ENCODE peak calls at places on chromosomes 2 and 18, in five cellular contexts. R, K, B, Y and C are unnamed samples. For H3K4me1, the result is how much of the 10 kb centered on the place peaks cover.

GRCh38 chr18:59461171-59461570 is 102.1 kb upstream of the LMAN1 start:
- DNase-seq in K (no peak), B (no peak), R (no peak), Y (no peak), C (no peak)

GRCh38 chr2:120853294-120854013 is 117.8 kb downstream of the GLI2 start:
- DNase-seq in B (no peak), R (no peak), Y (no peak), K (no peak), C (no peak)

GRCh38 chr2:85811850-85812735 is 58.3 kb downstream of the ATOH8 start:
- DNase-seq in B (no peak), R (no peak), Y (no peak), K (no peak), C (no peak)

GRCh38 chr2:111678161-111678560 is 205.8 kb downstream of the ANAPC1 start:
- DNase-seq in Y (no peak), K (no peak), B (no peak), R (no peak), C (no peak)

GRCh38 chr2:208083807-208084206 is 40.5 kb downstream of the CRYGD start:
- DNase-seq in R (no peak), B (no peak), Y (no peak), K (no peak), C (no peak)

GRCh38 chr2:176763111-176763510 is 449.5 kb upstream of the HNRNPA3 start:
- DNase-seq in K (no peak), R (no peak), B (no peak), Y (no peak), C (no peak)

GRCh38 chr18:43692291-43692690 is 415.0 kb upstream of the SYT4 start:
- DNase-seq in Y (no peak), R (no peak), B (no peak), K (no peak), C (peak)

GRCh38 chr2:55152475-55153422 is 79.3 kb downstream of the CLHC1 start:
- DNase-seq in R (peak), K (no peak), B (no peak), Y (no peak), C (no peak)

GRCh38 chr2:222753251-222753824 is 81.9 kb downstream of the MOGAT1 start:
- DNase-seq in Y (no peak), K (no peak), B (no peak), R (peak), C (no peak)

GRCh38 chr2:104702026-104702425 is 151.9 kb upstream of the POU3F3 start:
- DNase-seq in Y (no peak), R (no peak), B (no peak), K (no peak), C (no peak)

GRCh38 chr2:174062934-174063333 is 97.8 kb upstream of the SP3 start:
- DNase-seq in B (no peak), Y (no peak), K (no peak), R (peak), C (no peak)

GRCh38 chr2:83894976-83895375 is 564.1 kb downstream of the SUCLG1 start:
- DNase-seq in B (no peak), K (no peak), Y (no peak), R (no peak), C (no peak)

GRCh38 chr2:223576873-223577272 is 25.3 kb downstream of the SCG2 start:
- DNase-seq in R (peak), Y (no peak), B (no peak), K (no peak), C (peak)

GRCh38 chr2:55097083-55097461 is 46.8 kb upstream of the RTN4 start:
- DNase-seq in Y (no peak), K (no peak), R (no peak), B (no peak), C (no peak)

GRCh38 chr18:8754995-8755955 is 49.9 kb downstream of the MTCL1 start:
- DNase-seq in R (peak), Y (no peak), K (no peak), B (no peak), C (no peak)

GRCh38 chr2:232341061-232341738 is 37.4 kb upstream of the ALPP start:
- DNase-seq in K (no peak), Y (no peak), B (no peak), R (no peak), C (no peak)

GRCh38 chr2:241061275-241061674 is 40.8 kb downstream of the MTERF4 start:
- DNase-seq in B (no peak), R (peak), K (no peak), Y (no peak), C (no peak)

GRCh38 chr2:233301248-233301647 is 6.4 kb upstream of the SAG start:
- DNase-seq in K (no peak), B (no peak), R (no peak), Y (no peak), C (no peak)

GRCh38 chr2:241686322-241686648 is 330 bp downstream of the DTYMK start:
- DNase-seq in R (no peak), Y (no peak), K (no peak), B (no peak), C (no peak)

GRCh38 chr2:152320814-152321213 is 14.2 kb upstream of the FMNL2 start:
- DNase-seq in Y (no peak), R (no peak), B (no peak), K (no peak), C (no peak)

GRCh38 chr18:3572761-3573160 is 122.8 kb downstream of the TGIF1 start:
- DNase-seq in Y (no peak), B (no peak), R (no peak), K (no peak), C (no peak)

GRCh38 chr18:58501033-58501432 is 127.9 kb downstream of the ALPK2 start:
- DNase-seq in Y (no peak), R (peak), K (no peak), B (no peak), C (no peak)

GRCh38 chr2:25086070-25086560 is 44.2 kb downstream of the EFR3B start:
- DNase-seq in R (no peak), B (no peak), K (no peak), Y (no peak), C (no peak)

GRCh38 chr2:53252115-53252514 is 515.5 kb upstream of the CHAC2 start:
- DNase-seq in R (no peak), B (no peak), K (no peak), Y (no peak), C (no peak)

GRCh38 chr2:219912530-219912929 is 285.1 kb downstream of the SLC4A3 start:
- DNase-seq in B (no peak), Y (no peak), K (no peak), R (peak), C (no peak)

GRCh38 chr18:78457011-78457410 is 522.6 kb upstream of the SALL3 start:
- DNase-seq in B (no peak), Y (no peak), R (no peak), K (no peak), C (no peak)

GRCh38 chr2:110216803-110217202 is 4.5 kb upstream of the MTLN start:
- DNase-seq in K (no peak), B (no peak), Y (no peak), R (no peak), C (no peak)

GRCh38 chr2:235001237-235002133 is 49.7 kb downstream of the SH3BP4 start:
- DNase-seq in Y (no peak), K (no peak), R (peak), B (no peak), C (no peak)

GRCh38 chr2:232505805-232506360 is 14.3 kb upstream of the PRSS56 start:
- DNase-seq in K (no peak), B (no peak), Y (no peak), R (no peak), C (no peak)

GRCh38 chr18:34595673-34596072 is 114.4 kb upstream of the DTNA start:
- DNase-seq in R (peak), Y (peak), B (no peak), K (peak), C (peak)

GRCh38 chr2:207933396-207934045 is 91.8 kb downstream of the PLEKHM3 start:
- DNase-seq in K (no peak), R (no peak), Y (no peak), B (no peak), C (no peak)

GRCh38 chr18:75142677-75143076 is 66.3 kb downstream of the PTGR3 start:
- DNase-seq in B (no peak), R (no peak), K (no peak), Y (no peak), C (no peak)

GRCh38 chr2:20674974-20675679 is 8.2 kb downstream of the GDF7 start:
- DNase-seq in R (peak), Y (no peak), B (no peak), K (peak), C (no peak)

GRCh38 chr2:158060862-158061435 is 40.7 kb upstream of the UPP2 start:
- DNase-seq in Y (no peak), B (no peak), R (peak), K (no peak), C (peak)

GRCh38 chr18:23864620-23865019 is 149.9 kb upstream of the TTC39C start:
- DNase-seq in B (no peak), Y (no peak), K (no peak), R (no peak), C (no peak)

GRCh38 chr18:46097378-46097852 is 681 bp downstream of the ATP5F1A start:
- DNase-seq in Y (no peak), R (no peak), B (no peak), K (no peak), C (no peak)

GRCh38 chr2:46369783-46370182 is 72.6 kb downstream of the EPAS1 start:
- DNase-seq in K (no peak), B (no peak), R (no peak), Y (no peak), C (no peak)

GRCh38 chr2:3205845-3206244 is 171.8 kb downstream of the EIPR1 start:
- DNase-seq in B (no peak), R (no peak), K (no peak), Y (no peak), C (no peak)

GRCh38 chr2:3209258-3209657 is 168.4 kb downstream of the EIPR1 start:
- DNase-seq in Y (no peak), K (no peak), R (no peak), B (no peak), C (no peak)

GRCh38 chr2:3208591-3208990 is 169.0 kb downstream of the EIPR1 start:
- DNase-seq in R (no peak), B (no peak), K (no peak), Y (no peak), C (no peak)

GRCh38 chr2:3208179-3208578 is 169.4 kb downstream of the EIPR1 start:
- DNase-seq in B (no peak), R (no peak), K (no peak), Y (no peak), C (no peak)

GRCh38 chr2:3207091-3207491 is 170.5 kb downstream of the EIPR1 start:
- DNase-seq in Y (no peak), B (no peak), R (no peak), K (no peak), C (no peak)
- H3K4me1 ChIP-seq in Y (under half), B (under half), R (under half), K (under half), C (under half)

DNA sequence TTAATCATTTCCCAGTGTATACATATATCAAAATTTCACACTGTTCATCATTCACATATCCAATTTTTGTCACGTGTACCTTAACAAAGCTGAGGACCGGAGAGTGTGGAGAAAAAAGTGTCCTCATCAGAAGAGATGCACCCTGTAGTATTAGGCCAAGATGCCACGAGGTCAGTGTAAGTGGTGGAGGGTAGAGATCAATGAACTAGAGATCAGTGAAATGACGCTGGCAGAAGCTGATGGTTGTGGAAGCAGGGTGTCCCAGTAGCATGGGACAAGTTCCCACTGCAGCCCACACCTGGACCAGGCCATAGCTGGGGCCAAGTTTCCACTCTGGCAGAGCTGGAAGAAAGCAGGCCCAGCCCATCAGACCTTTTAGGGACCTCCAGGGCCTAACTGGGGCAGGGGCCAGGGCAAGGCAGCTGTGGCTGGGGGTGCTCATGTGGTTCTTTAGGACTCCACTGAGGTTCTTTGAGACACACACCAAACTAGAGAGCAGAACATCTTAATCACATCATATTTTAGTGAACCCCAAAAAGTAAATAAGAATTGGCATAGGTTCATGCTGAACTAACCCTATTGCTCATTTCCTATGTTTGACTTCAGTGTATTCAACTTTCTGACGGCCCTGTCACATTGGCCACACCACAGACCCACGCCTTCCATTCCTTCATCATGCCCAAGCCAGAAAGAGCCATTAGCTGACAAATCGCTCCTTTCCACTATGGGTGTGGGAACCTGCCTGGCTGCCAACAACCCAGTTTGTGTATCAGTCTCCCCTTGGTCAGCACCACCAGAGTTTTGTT is 21.6 kb upstream of the GPR55 start:
- DNase-seq in B (no peak), K (no peak), Y (no peak), R (no peak), C (no peak)
- H3K4me1 ChIP-seq in B (under half), K (under half), Y (under half), R (under half), C (under half)

GRCh38 chr2:42031281-42031680 is 16.5 kb upstream of the PKDCC start:
- DNase-seq in R (no peak), K (no peak), B (no peak), Y (no peak), C (no peak)

GRCh38 chr2:42035241-42035640 is 12.6 kb upstream of the PKDCC start:
- DNase-seq in R (no peak), K (no peak), Y (no peak), B (no peak), C (no peak)

GRCh38 chr2:42031783-42032620 is 15.8 kb upstream of the PKDCC start:
- DNase-seq in Y (no peak), R (no peak), K (no peak), B (no peak), C (no peak)

GRCh38 chr2:42030829-42031228 is 17.0 kb upstream of the PKDCC start:
- DNase-seq in R (no peak), B (no peak), Y (no peak), K (no peak), C (no peak)

DNA sequence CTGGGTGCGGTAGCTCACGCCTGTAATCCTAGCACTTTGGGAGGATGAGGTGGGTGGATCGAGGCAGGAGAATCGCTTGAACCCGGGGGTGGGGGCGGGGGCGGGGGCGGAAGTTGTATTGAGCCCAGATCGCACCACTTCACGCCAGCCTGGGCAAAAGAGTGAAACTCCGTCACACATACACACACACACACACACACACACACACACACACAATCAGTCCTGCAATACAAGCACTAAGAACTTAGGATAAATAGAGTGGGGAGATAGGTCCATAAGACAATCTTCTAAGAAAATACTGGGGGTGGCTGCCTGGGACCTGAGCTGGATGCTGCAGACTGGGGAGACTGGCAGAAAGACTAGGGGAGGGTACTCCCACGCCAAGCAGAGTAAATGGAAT is 15.0 kb upstream of the PKDCC start:
- DNase-seq in Y (no peak), K (no peak), R (no peak), B (no peak), C (no peak)
- H3K4me1 ChIP-seq in Y (under half), K (under half), R (under half), B (under half), C (under half)

GRCh38 chr2:127092306-127092705 is 14.6 kb downstream of the BIN1 start:
- DNase-seq in B (no peak), Y (no peak), R (no peak), K (no peak), C (no peak)

GRCh38 chr2:127095367-127095641 is 11.7 kb downstream of the BIN1 start:
- DNase-seq in K (no peak), B (no peak), R (no peak), Y (no peak), C (no peak)

GRCh38 chr2:127092951-127093516 is 13.9 kb downstream of the BIN1 start:
- DNase-seq in R (no peak), Y (no peak), K (no peak), B (no peak), C (no peak)

GRCh38 chr2:127094509-127095366 is 12.2 kb downstream of the BIN1 start:
- DNase-seq in K (no peak), Y (no peak), R (no peak), B (no peak), C (no peak)

GRCh38 chr2:127093648-127094210 is 13.2 kb downstream of the BIN1 start:
- DNase-seq in R (no peak), K (no peak), Y (no peak), B (no peak), C (no peak)
- H3K4me1 ChIP-seq in R (under half), K (under half), Y (under half), B (under half), C (under half)

DNA sequence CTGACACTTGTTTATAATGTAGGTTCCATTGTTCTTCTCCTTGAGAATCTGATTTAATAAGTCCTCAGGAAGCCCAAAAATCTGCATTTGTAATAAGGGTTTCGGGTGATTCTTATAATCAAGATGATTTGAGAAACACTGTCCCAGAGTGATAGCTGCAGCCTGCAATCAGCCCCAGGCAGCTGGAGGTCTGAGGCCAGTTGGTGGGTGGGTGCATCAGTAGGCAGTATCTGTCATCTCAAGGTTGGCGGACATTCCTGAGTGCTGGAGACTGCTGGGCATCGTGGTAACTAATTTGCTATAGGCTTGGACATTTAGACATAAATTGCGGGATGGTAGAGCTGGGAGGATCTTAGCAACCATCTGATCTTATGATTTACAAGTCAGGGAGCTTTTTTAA is 2.7 kb upstream of the IL18RAP start:
- DNase-seq in B (no peak), R (no peak), K (no peak), Y (no peak), C (no peak)
- H3K4me1 ChIP-seq in B (under half), R (under half), K (under half), Y (under half), C (under half)

GRCh38 chr2:43402452-43402937 is 176.1 kb upstream of the ZFP36L2 start:
- DNase-seq in Y (no peak), R (no peak), B (no peak), K (no peak), C (no peak)
- H3K4me1 ChIP-seq in Y (under half), R (under half), B (under half), K (half or more), C (under half)

GRCh38 chr2:37774976-37775907 is 103.8 kb upstream of the CDC42EP3 start:
- DNase-seq in B (no peak), R (no peak), K (no peak), Y (no peak), C (no peak)
- H3K4me1 ChIP-seq in B (under half), R (under half), K (under half), Y (under half), C (under half)

DNA sequence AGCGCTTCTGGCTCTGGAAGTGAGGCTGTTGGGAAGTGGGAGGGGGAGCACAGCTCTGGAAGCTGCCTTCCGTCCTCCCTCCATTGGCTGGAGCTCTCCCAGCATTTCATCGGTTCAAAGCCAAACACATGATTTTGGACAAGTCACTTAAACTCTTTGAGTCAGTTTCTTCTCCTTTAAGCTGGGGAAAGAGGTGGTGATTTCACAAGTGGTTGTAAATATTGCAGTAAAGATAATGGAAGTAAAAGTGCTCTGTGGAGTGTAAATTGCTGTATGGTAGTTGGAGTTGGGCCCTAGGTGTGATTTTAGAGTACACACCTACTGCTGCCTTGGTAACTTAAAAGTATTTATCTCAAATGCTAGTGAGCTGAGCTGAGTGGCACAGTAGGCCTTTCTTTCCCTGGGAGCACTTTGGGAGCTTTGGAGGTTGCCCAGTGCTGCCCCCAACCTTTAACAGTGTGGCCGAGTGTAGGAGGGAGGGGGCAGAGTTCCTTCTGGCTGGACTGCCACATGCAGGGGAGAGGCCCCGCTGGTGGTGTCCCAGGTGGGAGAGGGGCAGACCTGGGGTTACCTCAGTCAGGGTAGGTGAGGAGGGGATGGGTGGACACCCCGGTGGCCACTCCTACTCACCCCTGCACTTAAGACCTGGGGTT is 54.7 kb downstream of the ASAP2 start:
- DNase-seq in B (no peak), Y (no peak), K (no peak), R (peak), C (no peak)
- H3K4me1 ChIP-seq in B (half or more), Y (under half), K (under half), R (under half), C (half or more)